ENCODE peak calls at places on chromosomes 3 and 15, in eight cellular contexts. One of them, this sample, is unnamed.
A peak's percentile ranks its signal among the peaks of the same experiment; 100 is the strongest.

GRCh38 chr3:186200746-186201145 is 91.9 kb upstream of the ETV5 start:
- DNase-seq in spleen: no peak
- DNase-seq in CD8-positive, alpha-beta T cell: no peak
- DNase-seq in heart left ventricle: no peak
- DNase-seq in thoracic aorta: no peak
- DNase-seq in PC-3: no peak
- DNase-seq in adipocyte: no peak
- DNase-seq in colonic mucosa: no peak
- DNase-seq in this sample: no peak

GRCh38 chr15:51888593-51889195 is 59.2 kb downstream of the TMOD3 start:
- DNase-seq in heart left ventricle: no peak
- DNase-seq in adipocyte: peak; percentile 77
- DNase-seq in thoracic aorta: no peak
- DNase-seq in PC-3: peak; percentile 57
- DNase-seq in CD8-positive, alpha-beta T cell: no peak
- DNase-seq in colonic mucosa: no peak
- DNase-seq in spleen: no peak
- DNase-seq in this sample: no peak

GRCh38 chr15:64979252-64979710 is 10.4 kb downstream of the SPG21 start:
- DNase-seq in colonic mucosa: no peak
- DNase-seq in CD8-positive, alpha-beta T cell: no peak
- DNase-seq in thoracic aorta: no peak
- DNase-seq in PC-3: no peak
- DNase-seq in adipocyte: no peak
- DNase-seq in spleen: no peak
- DNase-seq in heart left ventricle: no peak
- DNase-seq in this sample: no peak

GRCh38 chr3:40427045-40427669 is 30.0 kb upstream of the RPL14 start:
- DNase-seq in PC-3: no peak
- DNase-seq in spleen: no peak
- DNase-seq in adipocyte: no peak
- DNase-seq in colonic mucosa: no peak
- DNase-seq in CD8-positive, alpha-beta T cell: no peak
- DNase-seq in thoracic aorta: no peak
- DNase-seq in heart left ventricle: no peak
- DNase-seq in this sample: no peak

GRCh38 chr3:94311651-94312050 is 248.8 kb downstream of the NSUN3 start:
- DNase-seq in heart left ventricle: no peak
- DNase-seq in CD8-positive, alpha-beta T cell: no peak
- DNase-seq in PC-3: no peak
- DNase-seq in spleen: no peak
- DNase-seq in colonic mucosa: no peak
- DNase-seq in adipocyte: no peak
- DNase-seq in thoracic aorta: no peak
- DNase-seq in this sample: no peak

GRCh38 chr3:4633078-4634004 is 140.2 kb downstream of the ITPR1 start:
- DNase-seq in adipocyte: peak; percentile 84
- DNase-seq in PC-3: peak; percentile 77
- DNase-seq in thoracic aorta: no peak
- DNase-seq in spleen: no peak
- DNase-seq in CD8-positive, alpha-beta T cell: no peak
- DNase-seq in colonic mucosa: no peak
- DNase-seq in heart left ventricle: no peak
- DNase-seq in this sample: no peak

GRCh38 chr3:40468018-40468417 is 8.9 kb upstream of the ZNF619 start:
- DNase-seq in CD8-positive, alpha-beta T cell: no peak
- DNase-seq in colonic mucosa: no peak
- DNase-seq in PC-3: no peak
- DNase-seq in thoracic aorta: no peak
- DNase-seq in spleen: no peak
- DNase-seq in adipocyte: no peak
- DNase-seq in heart left ventricle: no peak
- DNase-seq in this sample: no peak

GRCh38 chr3:138879541-138880380 is 45.0 kb upstream of the PIK3CB start:
- DNase-seq in PC-3: no peak
- DNase-seq in colonic mucosa: peak; percentile 50
- DNase-seq in heart left ventricle: no peak
- DNase-seq in spleen: peak; percentile 15
- DNase-seq in CD8-positive, alpha-beta T cell: no peak
- DNase-seq in thoracic aorta: no peak
- DNase-seq in adipocyte: no peak
- DNase-seq in this sample: no peak

GRCh38 chr3:126521122-126521891 is 2.6 kb upstream of the CHST13 start:
- DNase-seq in heart left ventricle: peak; percentile 46
- DNase-seq in thoracic aorta: no peak
- DNase-seq in PC-3: no peak
- DNase-seq in CD8-positive, alpha-beta T cell: no peak
- DNase-seq in spleen: peak; percentile 69
- DNase-seq in adipocyte: no peak
- DNase-seq in colonic mucosa: no peak
- DNase-seq in this sample: peak; percentile 27
- H3K27me3 ChIP-seq in heart left ventricle: no peaks in the 10 kb centered on the region
- H3K27me3 ChIP-seq in thoracic aorta: no peaks in the 10 kb centered on the region
- H3K27me3 ChIP-seq in PC-3: peaks cover 13% of the 10 kb centered on the region
- H3K27me3 ChIP-seq in CD8-positive, alpha-beta T cell: no peaks in the 10 kb centered on the region
- H3K27me3 ChIP-seq in spleen: peaks cover 9% of the 10 kb centered on the region
- H3K27me3 ChIP-seq in adipocyte: peaks cover 47% of the 10 kb centered on the region
- H3K27me3 ChIP-seq in colonic mucosa: no peaks in the 10 kb centered on the region
- H3K27me3 ChIP-seq in this sample: peaks cover 15% of the 10 kb centered on the region

GRCh38 chr3:127161236-127161635 is 31.7 kb upstream of the PRR23E start:
- DNase-seq in heart left ventricle: no peak
- DNase-seq in thoracic aorta: no peak
- DNase-seq in spleen: no peak
- DNase-seq in colonic mucosa: no peak
- DNase-seq in PC-3: no peak
- DNase-seq in adipocyte: no peak
- DNase-seq in CD8-positive, alpha-beta T cell: no peak
- DNase-seq in this sample: peak; percentile 13
- H3K4me1 ChIP-seq in heart left ventricle: no peaks in the 10 kb centered on the region
- H3K4me1 ChIP-seq in thoracic aorta: no peaks in the 10 kb centered on the region
- H3K4me1 ChIP-seq in spleen: no peaks in the 10 kb centered on the region
- H3K4me1 ChIP-seq in colonic mucosa: no peaks in the 10 kb centered on the region
- H3K4me1 ChIP-seq in PC-3: no peaks in the 10 kb centered on the region
- H3K4me1 ChIP-seq in adipocyte: no peaks in the 10 kb centered on the region
- H3K4me1 ChIP-seq in CD8-positive, alpha-beta T cell: no peaks in the 10 kb centered on the region
- H3K4me1 ChIP-seq in this sample: no peaks in the 10 kb centered on the region

GRCh38 chr3:108090066-108090700 is 648 bp downstream of the CD47 start:
- DNase-seq in colonic mucosa: peak; percentile 40
- DNase-seq in spleen: no peak
- DNase-seq in CD8-positive, alpha-beta T cell: no peak
- DNase-seq in adipocyte: peak; percentile 58
- DNase-seq in heart left ventricle: no peak
- DNase-seq in PC-3: peak; percentile 34
- DNase-seq in thoracic aorta: no peak
- DNase-seq in this sample: no peak

GRCh38 chr3:108088146-108088545 is 2.7 kb downstream of the CD47 start:
- DNase-seq in heart left ventricle: no peak
- DNase-seq in thoracic aorta: no peak
- DNase-seq in colonic mucosa: no peak
- DNase-seq in spleen: no peak
- DNase-seq in CD8-positive, alpha-beta T cell: no peak
- DNase-seq in PC-3: peak; percentile 21
- DNase-seq in adipocyte: no peak
- DNase-seq in this sample: no peak

GRCh38 chr3:108090701-108091497 is at the start of gene CD47:
- DNase-seq in thoracic aorta: peak; percentile 70
- DNase-seq in PC-3: peak; percentile 92
- DNase-seq in spleen: peak; percentile 100
- DNase-seq in CD8-positive, alpha-beta T cell: peak; percentile 99
- DNase-seq in heart left ventricle: peak; percentile 99
- DNase-seq in colonic mucosa: peak; percentile 96
- DNase-seq in adipocyte: peak; percentile 96
- DNase-seq in this sample: peak; percentile 100

GRCh38 chr3:108088697-108089096 is 2.1 kb downstream of the CD47 start:
- DNase-seq in PC-3: peak; percentile 32
- DNase-seq in heart left ventricle: no peak
- DNase-seq in spleen: no peak
- DNase-seq in colonic mucosa: no peak
- DNase-seq in CD8-positive, alpha-beta T cell: no peak
- DNase-seq in thoracic aorta: no peak
- DNase-seq in adipocyte: peak; percentile 47
- DNase-seq in this sample: no peak

GRCh38 chr3:108089544-108089943 is 1.3 kb downstream of the CD47 start:
- DNase-seq in heart left ventricle: no peak
- DNase-seq in colonic mucosa: no peak
- DNase-seq in CD8-positive, alpha-beta T cell: no peak
- DNase-seq in spleen: no peak
- DNase-seq in thoracic aorta: no peak
- DNase-seq in adipocyte: peak; percentile 23
- DNase-seq in PC-3: peak; percentile 29
- DNase-seq in this sample: no peak
- H3K27me3 ChIP-seq in heart left ventricle: no peaks in the 10 kb centered on the region
- H3K27me3 ChIP-seq in colonic mucosa: no peaks in the 10 kb centered on the region
- H3K27me3 ChIP-seq in CD8-positive, alpha-beta T cell: no peaks in the 10 kb centered on the region
- H3K27me3 ChIP-seq in spleen: no peaks in the 10 kb centered on the region
- H3K27me3 ChIP-seq in thoracic aorta: no peaks in the 10 kb centered on the region
- H3K27me3 ChIP-seq in adipocyte: no peaks in the 10 kb centered on the region
- H3K27me3 ChIP-seq in PC-3: no peaks in the 10 kb centered on the region
- H3K27me3 ChIP-seq in this sample: no peaks in the 10 kb centered on the region

GRCh38 chr3:15636028-15636709 is 34.6 kb downstream of the BTD start:
- DNase-seq in thoracic aorta: no peak
- DNase-seq in adipocyte: peak; percentile 86
- DNase-seq in CD8-positive, alpha-beta T cell: no peak
- DNase-seq in PC-3: peak; percentile 93
- DNase-seq in colonic mucosa: no peak
- DNase-seq in heart left ventricle: no peak
- DNase-seq in spleen: no peak
- DNase-seq in this sample: no peak
- H3K4me1 ChIP-seq in thoracic aorta: peaks cover 5% of the 10 kb centered on the region
- H3K4me1 ChIP-seq in adipocyte: peaks cover 42% of the 10 kb centered on the region
- H3K4me1 ChIP-seq in CD8-positive, alpha-beta T cell: peaks cover 6% of the 10 kb centered on the region
- H3K4me1 ChIP-seq in PC-3: peaks cover 72% of the 10 kb centered on the region
- H3K4me1 ChIP-seq in colonic mucosa: no peaks in the 10 kb centered on the region
- H3K4me1 ChIP-seq in heart left ventricle: peaks cover 37% of the 10 kb centered on the region
- H3K4me1 ChIP-seq in spleen: peaks cover 4% of the 10 kb centered on the region
- H3K4me1 ChIP-seq in this sample: peaks cover 29% of the 10 kb centered on the region

GRCh38 chr3:159127021-159127392 is 325.2 kb downstream of the MFSD1 start:
- DNase-seq in thoracic aorta: no peak
- DNase-seq in spleen: no peak
- DNase-seq in CD8-positive, alpha-beta T cell: no peak
- DNase-seq in adipocyte: no peak
- DNase-seq in heart left ventricle: no peak
- DNase-seq in PC-3: no peak
- DNase-seq in colonic mucosa: no peak
- DNase-seq in this sample: no peak

GRCh38 chr3:159128628-159129027 is 326.8 kb downstream of the MFSD1 start:
- DNase-seq in CD8-positive, alpha-beta T cell: no peak
- DNase-seq in adipocyte: peak; percentile 80
- DNase-seq in PC-3: peak; percentile 74
- DNase-seq in spleen: no peak
- DNase-seq in colonic mucosa: no peak
- DNase-seq in thoracic aorta: no peak
- DNase-seq in heart left ventricle: no peak
- DNase-seq in this sample: no peak

GRCh38 chr3:159130108-159130507 is 328.3 kb downstream of the MFSD1 start:
- DNase-seq in spleen: no peak
- DNase-seq in adipocyte: no peak
- DNase-seq in CD8-positive, alpha-beta T cell: no peak
- DNase-seq in colonic mucosa: peak; percentile 60
- DNase-seq in PC-3: peak; percentile 52
- DNase-seq in heart left ventricle: no peak
- DNase-seq in thoracic aorta: no peak
- DNase-seq in this sample: no peak

GRCh38 chr3:159126261-159127020 is 324.6 kb downstream of the MFSD1 start:
- DNase-seq in spleen: no peak
- DNase-seq in adipocyte: no peak
- DNase-seq in colonic mucosa: no peak
- DNase-seq in PC-3: peak; percentile 38
- DNase-seq in thoracic aorta: no peak
- DNase-seq in heart left ventricle: no peak
- DNase-seq in CD8-positive, alpha-beta T cell: no peak
- DNase-seq in this sample: no peak

DNA sequence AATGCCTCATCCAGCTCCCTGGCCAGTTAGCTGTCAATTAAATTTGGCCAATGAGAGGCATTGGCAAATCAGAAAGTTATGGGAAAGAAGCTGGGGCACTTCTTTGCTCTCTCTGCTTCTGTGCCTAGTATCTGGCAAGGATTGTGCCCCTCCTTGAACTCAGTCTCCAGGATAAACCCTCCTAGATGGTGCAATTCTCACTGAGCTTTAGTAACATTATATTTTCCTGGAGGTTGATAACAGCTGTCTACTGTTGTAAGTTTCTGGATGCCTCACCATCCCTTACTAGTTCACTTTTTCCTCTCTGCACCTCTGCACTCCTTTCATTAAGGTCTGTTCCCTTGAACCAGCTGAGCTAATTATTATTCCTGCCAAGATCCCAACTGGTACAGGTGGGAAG is 329.5 kb downstream of the MFSD1 start:
- DNase-seq in CD8-positive, alpha-beta T cell: no peak
- DNase-seq in thoracic aorta: no peak
- DNase-seq in adipocyte: peak; percentile 32
- DNase-seq in heart left ventricle: no peak
- DNase-seq in spleen: no peak
- DNase-seq in colonic mucosa: no peak
- DNase-seq in PC-3: no peak
- DNase-seq in this sample: no peak
- H3K27me3 ChIP-seq in CD8-positive, alpha-beta T cell: no peaks in the 10 kb centered on the region
- H3K27me3 ChIP-seq in thoracic aorta: no peaks in the 10 kb centered on the region
- H3K27me3 ChIP-seq in adipocyte: no peaks in the 10 kb centered on the region
- H3K27me3 ChIP-seq in heart left ventricle: no peaks in the 10 kb centered on the region
- H3K27me3 ChIP-seq in spleen: no peaks in the 10 kb centered on the region
- H3K27me3 ChIP-seq in colonic mucosa: no peaks in the 10 kb centered on the region
- H3K27me3 ChIP-seq in PC-3: no peaks in the 10 kb centered on the region
- H3K27me3 ChIP-seq in this sample: no peaks in the 10 kb centered on the region

This sample was measured in left lung.